ENCODE peak calls at places on chromosomes 7 and 10, in five cellular contexts. One of them, this sample, is unnamed.

GRCh38 chr10:114825513-114826253 is 4.1 kb downstream of the FHIP2A start:
- DNase-seq in BE2C: no peak
- DNase-seq in body of pancreas: peak; percentile 40
- DNase-seq in K562: no peak
- DNase-seq in neuronal stem cell: no peak
- DNase-seq in this sample: no peak

GRCh38 chr10:98340261-98340675 is 72.3 kb upstream of the LOXL4 start:
- DNase-seq in neuronal stem cell: no peak
- DNase-seq in K562: no peak
- DNase-seq in BE2C: no peak
- DNase-seq in body of pancreas: no peak
- DNase-seq in this sample: peak; percentile 29

GRCh38 chr10:75001715-75002350 is 109.6 kb upstream of the SAMD8 start:
- DNase-seq in body of pancreas: no peak
- DNase-seq in neuronal stem cell: no peak
- DNase-seq in K562: no peak
- DNase-seq in BE2C: no peak
- DNase-seq in this sample: no peak

GRCh38 chr10:21727452-21728168 is 193.6 kb downstream of the MLLT10 start:
- DNase-seq in body of pancreas: no peak
- DNase-seq in K562: no peak
- DNase-seq in BE2C: no peak
- DNase-seq in neuronal stem cell: no peak
- DNase-seq in this sample: no peak

GRCh38 chr7:115047968-115048720 is 126.2 kb downstream of the MDFIC start:
- DNase-seq in body of pancreas: no peak
- DNase-seq in neuronal stem cell: no peak
- DNase-seq in K562: no peak
- DNase-seq in BE2C: no peak
- DNase-seq in this sample: no peak

GRCh38 chr7:36573066-36573465 is 151.2 kb downstream of the AOAH start:
- DNase-seq in BE2C: no peak
- DNase-seq in body of pancreas: no peak
- DNase-seq in K562: no peak
- DNase-seq in neuronal stem cell: no peak
- DNase-seq in this sample: no peak

GRCh38 chr10:13734151-13734550 is 147.4 kb downstream of the PRPF18 start:
- DNase-seq in body of pancreas: no peak
- DNase-seq in BE2C: no peak
- DNase-seq in K562: no peak
- DNase-seq in neuronal stem cell: no peak
- DNase-seq in this sample: no peak

GRCh38 chr10:110765513-110766375 is 106.0 kb upstream of the PDCD4 start:
- DNase-seq in BE2C: no peak
- DNase-seq in K562: no peak
- DNase-seq in body of pancreas: no peak
- DNase-seq in neuronal stem cell: no peak
- DNase-seq in this sample: no peak

GRCh38 chr7:52369922-52370321 is 665.5 kb upstream of the POM121L12 start:
- DNase-seq in neuronal stem cell: no peak
- DNase-seq in body of pancreas: no peak
- DNase-seq in K562: no peak
- DNase-seq in BE2C: no peak
- DNase-seq in this sample: no peak

GRCh38 chr10:110311357-110311949 is 6.7 kb upstream of the SMNDC1 start:
- DNase-seq in body of pancreas: peak; percentile 57
- DNase-seq in K562: no peak
- DNase-seq in neuronal stem cell: peak; percentile 59
- DNase-seq in BE2C: peak; percentile 70
- DNase-seq in this sample: peak; percentile 79

GRCh38 chr10:1360581-1361164 is 304.5 kb downstream of the WDR37 start:
- DNase-seq in neuronal stem cell: peak; percentile 23
- DNase-seq in body of pancreas: no peak
- DNase-seq in K562: no peak
- DNase-seq in BE2C: no peak
- DNase-seq in this sample: no peak

GRCh38 chr10:117578999-117579590 is 36.5 kb downstream of the EMX2 start:
- DNase-seq in neuronal stem cell: no peak
- DNase-seq in body of pancreas: no peak
- DNase-seq in BE2C: no peak
- DNase-seq in K562: no peak
- DNase-seq in this sample: no peak

GRCh38 chr7:121480058-121480457 is 84.0 kb upstream of the FAM3C start:
- DNase-seq in K562: no peak
- DNase-seq in body of pancreas: no peak
- DNase-seq in BE2C: no peak
- DNase-seq in neuronal stem cell: peak; percentile 30
- DNase-seq in this sample: no peak

GRCh38 chr10:12393831-12394230 is 44.5 kb downstream of the CAMK1D start:
- DNase-seq in neuronal stem cell: no peak
- DNase-seq in BE2C: no peak
- DNase-seq in K562: no peak
- DNase-seq in body of pancreas: no peak
- DNase-seq in this sample: no peak

GRCh38 chr7:22730921-22731654 is 4.1 kb downstream of the IL6 start:
- DNase-seq in BE2C: no peak
- DNase-seq in body of pancreas: no peak
- DNase-seq in K562: no peak
- DNase-seq in neuronal stem cell: no peak
- DNase-seq in this sample: peak; percentile 59

GRCh38 chr10:109902992-109903947 is 20.0 kb downstream of the XPNPEP1 start:
- DNase-seq in body of pancreas: peak; percentile 62
- DNase-seq in BE2C: no peak
- DNase-seq in neuronal stem cell: no peak
- DNase-seq in K562: no peak
- DNase-seq in this sample: no peak

GRCh38 chr7:94250124-94250523 is 144.6 kb upstream of the COL1A2 start:
- DNase-seq in neuronal stem cell: no peak
- DNase-seq in body of pancreas: no peak
- DNase-seq in K562: no peak
- DNase-seq in BE2C: no peak
- DNase-seq in this sample: no peak

GRCh38 chr7:107118109-107118900 is 50.5 kb upstream of the HBP1 start:
- DNase-seq in body of pancreas: no peak
- DNase-seq in K562: no peak
- DNase-seq in neuronal stem cell: no peak
- DNase-seq in BE2C: no peak
- DNase-seq in this sample: peak; percentile 50

GRCh38 chr7:66173856-66174255 is 31.3 kb upstream of the TPST1 start:
- DNase-seq in BE2C: no peak
- DNase-seq in body of pancreas: no peak
- DNase-seq in K562: no peak
- DNase-seq in neuronal stem cell: no peak
- DNase-seq in this sample: no peak

GRCh38 chr7:79610301-79610700 is 156.8 kb upstream of the MAGI2 start:
- DNase-seq in body of pancreas: no peak
- DNase-seq in neuronal stem cell: no peak
- DNase-seq in K562: no peak
- DNase-seq in BE2C: no peak
- DNase-seq in this sample: no peak

GRCh38 chr7:102424787-102425218 is 8.6 kb upstream of the ORAI2 start:
- DNase-seq in K562: no peak
- DNase-seq in neuronal stem cell: no peak
- DNase-seq in BE2C: no peak
- DNase-seq in body of pancreas: no peak
- DNase-seq in this sample: no peak

GRCh38 chr7:102425639-102426267 is 7.6 kb upstream of the ORAI2 start:
- DNase-seq in neuronal stem cell: no peak
- DNase-seq in K562: no peak
- DNase-seq in body of pancreas: no peak
- DNase-seq in BE2C: no peak
- DNase-seq in this sample: no peak

GRCh38 chr7:102418603-102419002 is 14.8 kb upstream of the ORAI2 start:
- DNase-seq in body of pancreas: no peak
- DNase-seq in neuronal stem cell: no peak
- DNase-seq in BE2C: no peak
- DNase-seq in K562: no peak
- DNase-seq in this sample: no peak

GRCh38 chr7:102424129-102424551 is 9.2 kb upstream of the ORAI2 start:
- DNase-seq in BE2C: no peak
- DNase-seq in neuronal stem cell: no peak
- DNase-seq in K562: no peak
- DNase-seq in body of pancreas: no peak
- DNase-seq in this sample: no peak

GRCh38 chr7:102421706-102422105 is 11.7 kb upstream of the ORAI2 start:
- DNase-seq in BE2C: no peak
- DNase-seq in K562: no peak
- DNase-seq in body of pancreas: no peak
- DNase-seq in neuronal stem cell: no peak
- DNase-seq in this sample: no peak
- H3K4me1 ChIP-seq in BE2C: no peaks in the 10 kb centered on the region
- H3K4me1 ChIP-seq in K562: peaks cover 40% of the 10 kb centered on the region
- H3K4me1 ChIP-seq in body of pancreas: no peaks in the 10 kb centered on the region
- H3K4me1 ChIP-seq in neuronal stem cell: no peaks in the 10 kb centered on the region
- H3K4me1 ChIP-seq in this sample: no peaks in the 10 kb centered on the region

DNA sequence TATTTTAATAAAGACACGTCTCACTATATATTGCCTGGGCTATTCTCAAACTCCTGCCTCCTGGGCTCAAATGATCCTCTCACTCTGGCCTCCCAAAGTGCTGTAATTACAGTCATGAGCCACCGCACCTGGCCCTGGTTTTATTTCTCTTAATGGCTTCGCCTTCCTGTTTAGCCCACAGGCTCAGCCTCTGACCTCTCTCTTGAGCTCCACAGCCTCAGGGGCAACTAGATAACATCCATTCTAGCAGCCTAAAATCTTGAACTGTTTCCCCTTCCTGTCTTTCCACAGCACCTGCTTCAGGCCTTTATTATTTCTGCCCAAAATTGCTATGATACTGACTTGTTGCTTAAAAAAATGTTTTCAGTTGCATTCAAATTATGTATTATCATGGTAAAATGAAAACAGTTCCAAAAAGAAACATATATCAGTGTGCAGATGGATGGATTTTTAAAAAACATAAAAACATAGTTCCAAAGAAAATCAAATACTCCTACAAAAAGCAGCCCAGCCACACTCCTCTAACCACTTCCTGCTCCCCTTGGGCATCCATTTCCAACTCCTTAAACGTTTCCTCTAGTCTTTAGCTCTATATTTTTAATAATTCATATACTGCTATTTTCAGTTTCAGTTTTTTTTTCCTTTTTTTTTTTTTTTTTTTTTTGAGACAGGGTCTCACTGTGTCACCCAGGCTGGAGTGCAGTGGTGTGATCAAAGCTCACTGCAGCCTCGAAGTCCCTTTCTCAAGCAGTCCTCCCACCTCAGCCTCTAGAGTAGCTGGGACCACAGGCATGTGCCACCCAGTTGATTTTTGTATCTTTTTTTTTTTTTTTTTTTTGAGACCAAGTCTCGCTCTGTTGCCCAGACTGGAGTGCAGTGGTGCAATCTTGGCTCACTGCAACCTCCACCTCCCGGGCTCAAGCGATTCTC is 5.1 kb upstream of the BAZ1B start:
- DNase-seq in body of pancreas: no peak
- DNase-seq in neuronal stem cell: no peak
- DNase-seq in K562: no peak
- DNase-seq in BE2C: peak; percentile 44
- DNase-seq in this sample: no peak
- H3K4me1 ChIP-seq in body of pancreas: peaks cover 9% of the 10 kb centered on the region
- H3K4me1 ChIP-seq in neuronal stem cell: no peaks in the 10 kb centered on the region
- H3K4me1 ChIP-seq in K562: peaks cover 29% of the 10 kb centered on the region
- H3K4me1 ChIP-seq in BE2C: peaks cover 4% of the 10 kb centered on the region
- H3K4me1 ChIP-seq in this sample: no peaks in the 10 kb centered on the region

DNA sequence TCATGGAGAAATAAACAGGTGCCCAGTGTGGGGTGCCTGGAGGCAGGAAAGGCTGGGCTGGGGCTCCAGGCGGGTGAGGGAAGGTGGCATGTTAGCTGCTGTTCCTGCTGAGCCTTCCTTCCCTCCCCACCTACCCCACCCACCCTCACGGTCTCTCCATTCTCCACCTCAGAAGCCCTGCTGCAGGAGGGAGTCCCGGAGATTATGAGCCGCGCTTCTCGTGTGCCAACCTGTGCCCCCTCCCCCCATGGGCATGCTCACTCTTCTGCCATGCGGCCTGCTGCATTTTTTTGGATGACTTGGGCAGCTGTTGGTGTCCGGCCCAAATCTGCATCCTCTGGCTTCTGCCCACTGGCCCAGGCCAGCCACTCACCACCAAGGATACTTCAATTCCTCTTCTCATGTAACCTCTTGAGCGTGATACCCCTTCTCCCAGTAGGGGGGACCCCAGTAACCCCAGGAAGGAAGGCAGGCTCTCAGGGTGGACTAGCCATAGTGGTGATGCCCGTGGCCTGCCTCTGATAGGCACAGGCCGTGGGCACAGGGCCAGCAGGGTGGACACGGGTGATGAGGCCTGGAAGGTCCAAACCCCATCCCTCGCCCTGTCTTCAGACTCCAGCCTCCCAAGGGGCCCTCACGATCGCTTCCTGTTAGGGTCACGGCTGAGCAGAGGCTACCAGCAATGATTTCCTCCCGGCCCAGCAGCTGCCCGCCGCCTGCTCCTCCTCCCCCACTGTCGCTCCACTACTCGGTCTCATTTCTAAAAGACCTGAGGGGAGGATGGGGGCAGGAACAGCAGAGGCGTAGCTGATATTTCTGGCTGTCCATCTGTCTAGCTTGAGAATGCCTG is 27.8 kb downstream of the UNC5B start:
- DNase-seq in K562: no peak
- DNase-seq in neuronal stem cell: no peak
- DNase-seq in BE2C: peak; percentile 84
- DNase-seq in body of pancreas: no peak
- DNase-seq in this sample: peak; percentile 53
- H3K4me1 ChIP-seq in K562: peaks cover 33% of the 10 kb centered on the region
- H3K4me1 ChIP-seq in neuronal stem cell: peaks cover 8% of the 10 kb centered on the region
- H3K4me1 ChIP-seq in BE2C: peaks cover 94% of the 10 kb centered on the region
- H3K4me1 ChIP-seq in body of pancreas: peaks cover 10% of the 10 kb centered on the region
- H3K4me1 ChIP-seq in this sample: peaks cover 99% of the 10 kb centered on the region

GRCh38 chr7:110929514-110930258 is 161.2 kb upstream of the LRRN3 start:
- DNase-seq in K562: no peak
- DNase-seq in neuronal stem cell: no peak
- DNase-seq in BE2C: no peak
- DNase-seq in body of pancreas: no peak
- DNase-seq in this sample: no peak
- H3K4me1 ChIP-seq in K562: no peaks in the 10 kb centered on the region
- H3K4me1 ChIP-seq in neuronal stem cell: no peaks in the 10 kb centered on the region
- H3K4me1 ChIP-seq in BE2C: no peaks in the 10 kb centered on the region
- H3K4me1 ChIP-seq in body of pancreas: no peaks in the 10 kb centered on the region
- H3K4me1 ChIP-seq in this sample: no peaks in the 10 kb centered on the region

DNA sequence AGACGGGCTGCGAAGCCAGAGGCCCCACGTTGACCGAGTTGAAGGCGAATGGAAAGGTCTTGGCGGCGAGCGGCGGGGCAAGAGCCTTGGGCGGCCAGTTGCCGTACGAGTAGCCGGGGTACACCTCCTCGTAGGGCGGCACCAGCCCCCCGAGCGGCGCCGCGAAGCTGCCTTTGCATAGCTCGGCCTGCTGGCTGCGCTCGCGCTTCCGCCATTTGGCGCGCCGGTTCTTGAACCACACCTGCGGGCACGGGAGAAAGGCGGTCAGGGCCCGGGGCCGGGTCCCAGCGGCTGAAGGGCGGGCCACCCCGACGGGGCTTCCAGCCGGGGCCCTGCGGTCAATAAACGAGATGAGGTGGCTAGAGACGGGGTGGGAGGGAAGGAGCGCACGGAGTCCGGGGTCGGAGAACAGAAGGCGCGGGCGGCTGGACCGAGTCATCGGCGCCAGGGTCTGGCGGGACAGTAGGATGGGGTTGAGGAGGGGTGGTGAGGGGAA is 4.8 kb downstream of the ELOVL3 start:
- DNase-seq in neuronal stem cell: no peak
- DNase-seq in body of pancreas: peak; percentile 42
- DNase-seq in K562: peak; percentile 40
- DNase-seq in BE2C: peak; percentile 38
- DNase-seq in this sample: peak; percentile 45
- H3K4me1 ChIP-seq in neuronal stem cell: peaks cover 9% of the 10 kb centered on the region
- H3K4me1 ChIP-seq in body of pancreas: peaks cover 32% of the 10 kb centered on the region
- H3K4me1 ChIP-seq in K562: peaks cover 31% of the 10 kb centered on the region
- H3K4me1 ChIP-seq in BE2C: no peaks in the 10 kb centered on the region
- H3K4me1 ChIP-seq in this sample: peaks cover 14% of the 10 kb centered on the region